ENCODE peak calls at places on chromosomes 3 and 15, in four cellular contexts. J is brain microvascular endothelial cell, L is lower lobe of right lung, V is heart right ventricle. X is an unnamed sample.

GRCh38 chr15:44035781-44036699 is 159.0 kb downstream of the FRMD5 start:
- DNase-seq in J (no peak), L (no peak), V (no peak), X (no peak)

GRCh38 chr3:186549497-186549896 is 5.3 kb upstream of the CRYGS start:
- DNase-seq in L (no peak), J (no peak), V (no peak), X (no peak)

GRCh38 chr3:188578579-188579363 is 424.8 kb downstream of the LPP start:
- DNase-seq in L (peak), J (peak), V (peak), X (peak)

GRCh38 chr15:67840747-67841634 is 1.1 kb upstream of the RNU6-1 start:
- DNase-seq in V (no peak), J (no peak), L (no peak), X (peak)

GRCh38 chr3:68876112-68876713 is 56.1 kb downstream of the TAFA4 start:
- DNase-seq in J (peak), L (no peak), V (no peak), X (peak)

GRCh38 chr3:19348500-19348899 is 200.2 kb downstream of the KCNH8 start:
- DNase-seq in J (no peak), L (no peak), V (no peak), X (no peak)

GRCh38 chr3:112472676-112473075 is 26.6 kb downstream of the BTLA start:
- DNase-seq in J (no peak), L (no peak), V (no peak), X (peak)

GRCh38 chr15:89018235-89018634 is 70.0 kb upstream of the ABHD2 start:
- DNase-seq in L (no peak), J (no peak), V (peak), X (no peak)

GRCh38 chr15:94255540-94255939 is 24.2 kb downstream of the MCTP2 start:
- DNase-seq in J (no peak), L (no peak), V (no peak), X (no peak)

GRCh38 chr3:151087648-151088047 is 2.2 kb downstream of the MED12L start:
- DNase-seq in L (no peak), J (no peak), V (no peak), X (no peak)

GRCh38 chr15:79308874-79309273 is 2.0 kb upstream of the TMED3 start:
- DNase-seq in J (no peak), V (no peak), L (no peak), X (peak)

GRCh38 chr15:79314186-79314585 is 3.3 kb downstream of the TMED3 start:
- DNase-seq in J (no peak), L (no peak), V (no peak), X (no peak)

GRCh38 chr15:79311901-79312553 is 1.1 kb downstream of the TMED3 start:
- DNase-seq in J (no peak), L (no peak), V (no peak), X (peak)

GRCh38 chr15:79310612-79310984 is 314 bp upstream of the TMED3 start:
- DNase-seq in L (no peak), J (peak), V (no peak), X (no peak)

DNA sequence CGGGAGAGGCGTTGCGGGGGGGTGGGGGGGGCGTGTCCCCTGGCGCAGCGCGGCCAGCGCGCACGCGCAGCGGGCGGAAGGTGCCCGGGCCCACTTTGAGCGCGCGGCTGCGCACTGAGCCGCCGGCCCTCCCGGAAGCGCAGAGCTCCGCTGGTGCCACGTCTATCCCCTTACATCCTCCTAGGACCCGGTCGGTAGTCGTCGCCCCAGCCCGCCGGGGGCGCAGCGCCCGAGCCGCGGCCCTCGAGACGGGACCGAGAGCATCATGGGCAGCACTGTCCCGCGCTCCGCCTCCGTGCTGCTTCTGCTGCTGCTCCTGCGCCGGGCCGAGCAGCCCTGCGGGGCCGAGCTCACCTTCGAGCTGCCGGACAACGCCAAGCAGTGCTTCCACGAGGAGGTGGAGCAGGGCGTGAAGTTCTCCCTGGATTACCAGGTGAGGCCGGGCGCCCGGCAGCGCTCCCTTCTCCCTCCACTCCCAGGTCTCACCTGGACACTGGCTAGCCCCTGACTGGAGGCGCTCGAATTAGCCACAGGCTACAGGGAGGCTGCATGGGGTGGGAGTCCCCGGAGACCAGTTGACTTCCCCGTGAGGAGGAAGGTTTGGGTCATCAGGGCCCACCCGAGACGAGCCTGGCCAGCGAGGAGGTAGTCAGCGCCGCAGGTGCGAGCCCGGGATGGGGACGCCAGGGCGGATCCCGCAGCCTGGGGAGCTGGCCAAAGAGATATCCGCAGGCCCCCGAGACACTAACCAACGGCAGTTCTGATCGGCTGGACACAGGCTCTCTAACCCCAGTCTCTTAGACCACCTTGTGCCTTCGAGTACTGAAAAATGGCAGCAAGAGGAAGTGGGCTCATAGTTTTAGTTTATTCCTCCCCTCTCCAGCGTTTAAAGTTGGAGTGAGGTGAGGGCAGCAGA is at the start of gene TMED3:
- DNase-seq in J (peak), L (peak), V (peak), X (peak)
- H3K4me3 ChIP-seq in J (peak), L (peak), V (peak), X (peak)

DNA sequence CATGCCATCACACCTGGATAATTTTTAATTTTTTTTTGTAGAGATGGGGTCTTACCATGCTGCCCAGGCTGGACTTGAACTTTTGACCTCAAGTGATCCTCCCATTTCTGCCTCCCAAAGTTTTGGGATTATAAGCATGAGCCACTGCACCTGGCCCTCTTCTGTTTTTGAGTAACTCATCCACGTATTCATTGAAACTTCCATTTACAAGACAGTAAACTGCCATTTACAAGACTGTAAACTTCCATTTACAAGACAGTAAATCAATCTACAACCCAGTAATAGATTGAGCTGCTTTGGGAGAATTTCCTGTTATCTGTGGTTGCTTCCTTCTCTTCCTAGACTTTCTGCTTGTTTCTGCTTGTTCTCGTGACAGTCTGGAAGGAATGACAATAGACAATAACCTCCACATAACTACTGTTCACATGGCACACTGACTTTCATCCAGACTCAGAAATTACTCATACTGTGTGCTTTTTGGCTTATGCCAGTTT is 114.7 kb upstream of the CCNL1 start:
- DNase-seq in L (no peak), V (no peak), J (no peak), X (no peak)
- H3K4me3 ChIP-seq in L (no peak), V (no peak), J (no peak), X (no peak)

GRCh38 chr15:42002333-42002732 is 18.5 kb downstream of the PLA2G4E start:
- DNase-seq in V (no peak), L (no peak), J (no peak), X (no peak)

GRCh38 chr15:42001236-42001635 is 19.6 kb downstream of the PLA2G4E start:
- DNase-seq in L (no peak), J (no peak), V (no peak), X (no peak)

GRCh38 chr15:41996921-41997592 is 23.8 kb downstream of the PLA2G4E start:
- DNase-seq in J (no peak), L (no peak), V (no peak), X (no peak)

GRCh38 chr15:41997845-41998244 is 23.0 kb downstream of the PLA2G4E start:
- DNase-seq in J (no peak), V (no peak), L (no peak), X (no peak)

GRCh38 chr15:41999290-42000285 is 21.3 kb downstream of the PLA2G4E start:
- DNase-seq in J (no peak), V (no peak), L (no peak), X (no peak)
- H3K4me3 ChIP-seq in J (no peak), V (no peak), L (no peak), X (no peak)

GRCh38 chr3:12898290-12898979 is 57.1 kb upstream of the RPL32 start:
- DNase-seq in V (no peak), L (peak), J (no peak), X (no peak)

GRCh38 chr3:12901631-12902045 is 60.3 kb upstream of the RPL32 start:
- DNase-seq in L (peak), J (no peak), V (no peak), X (peak)

GRCh38 chr3:12900885-12901411 is 59.6 kb upstream of the RPL32 start:
- DNase-seq in L (peak), J (no peak), V (no peak), X (no peak)

GRCh38 chr3:12897537-12898289 is 56.3 kb upstream of the RPL32 start:
- DNase-seq in L (peak), V (no peak), J (no peak), X (peak)

GRCh38 chr3:12898980-12899755 is 57.8 kb upstream of the RPL32 start:
- DNase-seq in J (no peak), V (no peak), L (peak), X (no peak)
- H3K4me3 ChIP-seq in J (no peak), V (no peak), L (no peak), X (no peak)

GRCh38 chr3:76308541-76308940 is 523.2 kb upstream of the ZNF717 start:
- DNase-seq in V (no peak), L (no peak), J (no peak), X (no peak)
- H3K4me3 ChIP-seq in V (no peak), L (no peak), J (no peak), X (no peak)

DNA sequence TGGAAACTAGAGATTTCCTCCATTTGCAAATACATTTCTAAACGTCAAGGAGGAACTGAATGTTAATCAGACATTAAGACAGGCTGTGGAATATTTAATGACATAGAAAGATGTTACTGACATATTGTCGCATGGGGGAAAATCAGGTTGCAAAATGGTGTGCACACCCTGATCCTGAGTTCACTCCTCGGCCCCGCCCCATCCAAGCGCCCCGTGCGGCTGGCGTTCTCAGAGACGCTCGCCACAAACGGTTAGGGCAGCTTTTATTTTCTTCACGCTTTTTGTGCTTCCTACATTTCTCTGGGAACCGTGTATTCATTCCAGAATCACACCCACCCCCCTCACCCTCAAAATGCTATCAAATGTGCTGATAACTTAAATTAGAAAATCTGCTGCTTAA is 10.8 kb downstream of the H1-8 start:
- DNase-seq in V (no peak), J (no peak), L (no peak), X (peak)
- H3K4me3 ChIP-seq in V (no peak), J (no peak), L (no peak), X (no peak)

DNA sequence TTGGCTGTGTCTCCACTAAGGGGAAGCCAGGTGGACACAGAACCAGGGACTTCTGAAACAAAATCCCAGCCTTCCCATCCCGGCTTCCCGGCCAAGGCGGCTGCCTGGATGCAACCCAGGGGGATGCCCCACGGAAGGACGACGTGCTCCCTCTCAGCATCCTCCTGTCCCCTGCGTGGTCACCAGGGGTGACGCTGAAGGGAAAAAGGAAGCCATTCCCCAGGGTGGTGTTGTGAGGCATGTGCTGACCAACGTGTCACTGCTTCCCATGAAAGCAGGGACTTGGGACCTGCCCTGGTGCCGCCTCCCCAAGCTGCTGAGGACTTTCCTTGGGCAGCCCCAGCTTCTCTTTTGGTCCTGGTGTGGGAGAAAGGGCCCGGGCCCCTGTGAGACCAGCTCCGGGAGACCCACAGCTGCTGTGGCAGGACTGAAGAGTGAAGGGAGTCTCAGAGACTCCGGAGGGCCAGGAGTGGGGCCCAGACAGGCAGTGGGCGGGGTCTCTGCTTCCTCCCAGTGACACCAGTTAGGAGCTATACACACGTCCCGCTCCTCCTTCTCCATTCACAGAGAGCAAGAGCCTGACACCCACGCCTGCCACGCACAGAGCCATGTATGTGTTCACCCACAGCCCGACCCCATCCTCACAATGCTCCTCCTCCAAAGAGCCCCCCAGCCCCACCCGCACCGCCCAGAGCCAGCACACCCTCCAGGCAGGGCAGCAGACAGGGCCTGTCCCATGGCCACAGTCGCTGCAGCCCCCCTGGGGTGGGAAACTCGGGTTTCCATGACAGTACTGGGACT is 139.1 kb downstream of the NUP210 start:
- DNase-seq in L (peak), J (no peak), V (no peak), X (peak)
- H3K4me3 ChIP-seq in L (peak), J (no peak), V (peak), X (no peak)

GRCh38 chr15:53251523-53251922 is 461.4 kb upstream of the ONECUT1 start:
- DNase-seq in V (no peak), J (no peak), L (no peak), X (no peak)

GRCh38 chr15:53256457-53256856 is 466.3 kb upstream of the ONECUT1 start:
- DNase-seq in V (no peak), L (no peak), J (no peak), X (no peak)

GRCh38 chr15:53260647-53261046 is 470.5 kb upstream of the ONECUT1 start:
- DNase-seq in V (no peak), L (no peak), J (no peak), X (no peak)

GRCh38 chr15:53251998-53252397 is 461.9 kb upstream of the ONECUT1 start:
- DNase-seq in J (no peak), L (no peak), V (no peak), X (no peak)

DNA sequence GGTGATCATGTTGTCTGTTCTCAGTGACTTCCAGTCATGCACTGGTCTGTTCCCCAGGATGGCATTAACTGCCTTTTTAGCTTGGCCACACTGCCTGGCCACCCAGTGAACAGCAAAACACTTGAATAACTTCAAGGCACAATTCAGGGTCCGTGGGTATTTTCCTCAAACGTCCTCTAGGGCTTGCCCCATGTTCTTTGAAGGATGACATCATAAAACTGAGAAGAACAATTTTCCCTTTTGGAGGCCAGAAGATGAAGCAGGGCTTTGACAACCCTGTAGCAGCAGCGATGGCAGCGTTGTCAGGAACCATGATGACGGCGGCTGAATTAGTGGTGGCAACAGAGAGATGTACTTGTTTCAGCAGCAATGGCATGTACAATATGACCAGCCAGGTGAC is 465.9 kb upstream of the ONECUT1 start:
- DNase-seq in J (no peak), L (no peak), V (no peak), X (no peak)
- H3K4me3 ChIP-seq in J (no peak), L (no peak), V (no peak), X (no peak)

GRCh38 chr3:16504242-16504641 is 9.3 kb downstream of the RFTN1 start:
- DNase-seq in J (no peak), L (no peak), V (no peak), X (peak)
- H3K4me3 ChIP-seq in J (no peak), L (no peak), V (no peak), X (no peak)

GRCh38 chr3:184230603-184231528 is 1.5 kb downstream of the VWA5B2 start:
- DNase-seq in V (no peak), J (no peak), L (no peak), X (no peak)
- H3K4me3 ChIP-seq in V (peak), J (no peak), L (peak), X (no peak)